ENCODE peak calls at places on chromosomes 6 and 20, in eight cellular contexts. J, K, N, M, Z, X, O and V are unnamed samples.

GRCh38 chr6:125984311-125984710 is 2.0 kb upstream of the TRMT11 start:
- DNase-seq in J (no peak), K (no peak), N (no peak), M (no peak), Z (no peak), X (no peak), O (no peak), V (peak)

GRCh38 chr6:14983599-14984296 is 262.1 kb upstream of the JARID2 start:
- DNase-seq in J (no peak), K (no peak), N (no peak), M (no peak), Z (no peak), X (no peak), O (no peak), V (no peak)

GRCh38 chr6:40573221-40573620 is 13.9 kb downstream of the LRFN2 start:
- DNase-seq in J (no peak), K (no peak), N (no peak), M (peak), Z (no peak), X (no peak), O (no peak), V (no peak)

GRCh38 chr6:37456816-37457560 is 24.0 kb downstream of the CMTR1 start:
- DNase-seq in J (no peak), K (peak), N (no peak), M (no peak), Z (no peak), X (no peak), O (no peak), V (peak)

GRCh38 chr6:163837681-163838431 is 423.3 kb downstream of the QKI start:
- DNase-seq in J (no peak), K (no peak), N (peak), M (no peak), Z (no peak), X (peak), O (no peak), V (no peak)

GRCh38 chr6:36829919-36830544 is 9.2 kb downstream of the CPNE5 start:
- DNase-seq in J (peak), K (no peak), N (no peak), M (no peak), Z (no peak), X (no peak), O (no peak), V (no peak)

GRCh38 chr20:62791301-62792181 is 4.7 kb upstream of the MRGBP start:
- DNase-seq in J (peak), K (peak), N (peak), M (peak), Z (peak), X (no peak), O (no peak), V (no peak)

GRCh38 chr20:63054695-63055240 is 48.0 kb upstream of the BHLHE23 start:
- DNase-seq in J (no peak), K (no peak), N (no peak), M (no peak), Z (no peak), X (peak), O (no peak), V (no peak)

GRCh38 chr6:71410681-71411080 is 122.1 kb downstream of the OGFRL1 start:
- DNase-seq in J (no peak), K (no peak), N (no peak), M (no peak), Z (no peak), X (no peak), O (no peak), V (no peak)

GRCh38 chr6:28543671-28544131 is 18.0 kb downstream of the GPX5 start:
- DNase-seq in J (no peak), K (no peak), N (peak), M (peak), Z (no peak), X (no peak), O (no peak), V (no peak)

GRCh38 chr6:44065443-44066115 is 61.7 kb downstream of the MRPL14 start:
- DNase-seq in J (no peak), K (no peak), N (no peak), M (no peak), Z (no peak), X (no peak), O (no peak), V (no peak)

GRCh38 chr6:167827588-167828324 is 1.0 kb downstream of the AFDN start:
- DNase-seq in J (peak), K (no peak), N (peak), M (peak), Z (peak), X (peak), O (no peak), V (no peak)

GRCh38 chr20:51190783-51191180 is 167.9 kb upstream of the KCNG1 start:
- DNase-seq in J (no peak), K (no peak), N (peak), M (no peak), Z (no peak), X (no peak), O (no peak), V (no peak)

GRCh38 chr6:152943260-152943897 is 39.5 kb downstream of the FBXO5 start:
- DNase-seq in J (no peak), K (no peak), N (no peak), M (no peak), Z (no peak), X (no peak), O (no peak), V (no peak)

GRCh38 chr6:95693108-95693507 is 115.8 kb downstream of the MANEA start:
- DNase-seq in J (no peak), K (no peak), N (peak), M (peak), Z (no peak), X (no peak), O (no peak), V (no peak)

GRCh38 chr20:15799871-15800270 is 773.4 kb downstream of the KIF16B start:
- DNase-seq in J (no peak), K (peak), N (no peak), M (no peak), Z (no peak), X (no peak), O (no peak), V (no peak)

GRCh38 chr20:53071833-53072232 is 99.7 kb downstream of the TSHZ2 start:
- DNase-seq in J (no peak), K (no peak), N (no peak), M (no peak), Z (no peak), X (no peak), O (no peak), V (no peak)

GRCh38 chr6:84508334-84508733 is 256.1 kb downstream of the TBX18 start:
- DNase-seq in J (no peak), K (no peak), N (no peak), M (no peak), Z (no peak), X (no peak), O (no peak), V (no peak)

GRCh38 chr20:57250607-57251343 is 15.7 kb downstream of the BMP7 start:
- DNase-seq in J (no peak), K (no peak), N (no peak), M (peak), Z (no peak), X (no peak), O (no peak), V (no peak)

GRCh38 chr6:75279418-75279817 is 5.2 kb downstream of the TMEM30A start:
- DNase-seq in J (no peak), K (no peak), N (no peak), M (no peak), Z (no peak), X (no peak), O (no peak), V (no peak)

GRCh38 chr6:7566617-7567173 is 23.3 kb upstream of the SNRNP48 start:
- DNase-seq in J (no peak), K (no peak), N (no peak), M (no peak), Z (no peak), X (no peak), O (no peak), V (no peak)
- TF ChIP-seq CTCF in J (no peak), K (no peak), N (no peak), M (no peak), Z (no peak), X (no peak), O (no peak), V (no peak)

GRCh38 chr20:9353180-9353915 is 161.0 kb upstream of the LAMP5 start:
- DNase-seq in J (no peak), K (no peak), N (no peak), M (no peak), Z (no peak), X (no peak), O (no peak), V (no peak)
- TF ChIP-seq CTCF in J (no peak), K (peak), N (no peak), M (no peak), Z (no peak), X (no peak), O (no peak), V (no peak)

DNA sequence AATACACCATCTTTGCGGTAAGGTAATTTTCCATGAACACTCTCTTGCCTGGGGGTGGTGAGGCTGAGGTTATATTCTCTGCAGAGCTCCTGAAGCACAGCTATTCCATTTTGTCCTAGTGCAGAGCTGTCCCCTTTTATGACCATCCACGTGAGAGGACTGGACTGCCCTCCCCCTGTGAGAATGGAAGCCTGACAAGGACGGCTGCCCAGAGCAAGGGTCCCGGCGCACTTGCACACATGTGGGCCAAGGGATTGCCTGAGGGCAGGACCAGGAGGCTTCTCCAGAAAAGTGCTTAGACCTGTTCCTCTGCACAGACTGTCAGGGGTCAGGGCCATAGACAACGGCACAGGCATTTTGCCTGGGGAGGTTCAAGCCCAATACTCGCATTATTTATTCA is 48.2 kb downstream of the SLC22A23 start:
- DNase-seq in J (no peak), K (no peak), N (no peak), M (no peak), Z (no peak), X (no peak), O (no peak), V (no peak)
- TF ChIP-seq CTCF in J (no peak), K (no peak), N (no peak), M (no peak), Z (no peak), X (no peak), O (no peak), V (no peak)

GRCh38 chr20:41342474-41343464 is 2.1 kb downstream of the LPIN3 start:
- DNase-seq in J (no peak), K (no peak), N (no peak), M (no peak), Z (no peak), X (no peak), O (no peak), V (no peak)

GRCh38 chr20:41344477-41344876 is 3.9 kb downstream of the LPIN3 start:
- DNase-seq in J (no peak), K (no peak), N (no peak), M (no peak), Z (no peak), X (peak), O (no peak), V (no peak)

GRCh38 chr20:41339957-41340326 is 679 bp upstream of the LPIN3 start:
- DNase-seq in J (peak), K (no peak), N (peak), M (peak), Z (peak), X (peak), O (no peak), V (no peak)

GRCh38 chr20:41336711-41337492 is 3.7 kb upstream of the LPIN3 start:
- DNase-seq in J (no peak), K (no peak), N (no peak), M (no peak), Z (no peak), X (no peak), O (no peak), V (no peak)

GRCh38 chr20:41340327-41341055 is at the start of gene LPIN3:
- DNase-seq in J (peak), K (peak), N (peak), M (peak), Z (peak), X (peak), O (no peak), V (no peak)
- TF ChIP-seq CTCF in J (no peak), K (peak), N (peak), M (no peak), Z (no peak), X (peak), O (no peak), V (peak)

DNA sequence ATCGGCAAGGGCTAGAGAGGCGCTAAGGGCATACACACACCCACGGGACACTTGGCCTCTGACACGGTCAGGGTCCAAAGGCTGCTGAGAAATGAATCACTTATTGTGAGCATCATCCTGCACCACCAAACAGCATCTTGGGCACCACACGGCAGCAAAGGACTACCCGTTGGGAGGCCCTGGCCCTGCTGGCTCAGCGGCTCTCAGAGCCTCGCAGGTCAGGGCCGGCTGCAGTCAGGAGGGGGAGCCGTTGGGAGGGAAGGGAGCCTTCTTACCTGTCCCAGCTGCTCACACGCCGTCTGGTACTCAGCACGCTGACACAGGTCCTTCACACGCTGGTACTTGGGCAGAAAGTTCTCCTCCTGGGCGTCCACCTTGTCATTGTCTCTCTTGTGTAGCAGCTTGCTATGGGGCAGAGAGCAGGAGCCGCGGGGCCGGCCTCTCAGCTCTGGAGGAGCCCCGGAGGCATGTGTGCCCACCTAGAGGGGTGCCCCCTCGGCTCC is 109.0 kb downstream of the SULF2 start:
- DNase-seq in J (no peak), K (no peak), N (no peak), M (no peak), Z (no peak), X (peak), O (no peak), V (no peak)
- TF ChIP-seq CTCF in J (no peak), K (no peak), N (no peak), M (no peak), Z (peak), X (no peak), O (no peak), V (no peak)

GRCh38 chr20:46022411-46023147 is 6.4 kb upstream of the SLC12A5 start:
- DNase-seq in J (peak), K (no peak), N (peak), M (peak), Z (no peak), X (no peak), O (no peak), V (no peak)

GRCh38 chr20:46023999-46024398 is 5.0 kb upstream of the SLC12A5 start:
- DNase-seq in J (no peak), K (no peak), N (no peak), M (no peak), Z (no peak), X (no peak), O (no peak), V (no peak)

GRCh38 chr20:46023148-46023484 is 5.9 kb upstream of the SLC12A5 start:
- DNase-seq in J (no peak), K (no peak), N (no peak), M (no peak), Z (no peak), X (no peak), O (no peak), V (no peak)

GRCh38 chr20:46020515-46020914 is 8.5 kb upstream of the SLC12A5 start:
- DNase-seq in J (no peak), K (no peak), N (no peak), M (no peak), Z (no peak), X (no peak), O (no peak), V (no peak)

DNA sequence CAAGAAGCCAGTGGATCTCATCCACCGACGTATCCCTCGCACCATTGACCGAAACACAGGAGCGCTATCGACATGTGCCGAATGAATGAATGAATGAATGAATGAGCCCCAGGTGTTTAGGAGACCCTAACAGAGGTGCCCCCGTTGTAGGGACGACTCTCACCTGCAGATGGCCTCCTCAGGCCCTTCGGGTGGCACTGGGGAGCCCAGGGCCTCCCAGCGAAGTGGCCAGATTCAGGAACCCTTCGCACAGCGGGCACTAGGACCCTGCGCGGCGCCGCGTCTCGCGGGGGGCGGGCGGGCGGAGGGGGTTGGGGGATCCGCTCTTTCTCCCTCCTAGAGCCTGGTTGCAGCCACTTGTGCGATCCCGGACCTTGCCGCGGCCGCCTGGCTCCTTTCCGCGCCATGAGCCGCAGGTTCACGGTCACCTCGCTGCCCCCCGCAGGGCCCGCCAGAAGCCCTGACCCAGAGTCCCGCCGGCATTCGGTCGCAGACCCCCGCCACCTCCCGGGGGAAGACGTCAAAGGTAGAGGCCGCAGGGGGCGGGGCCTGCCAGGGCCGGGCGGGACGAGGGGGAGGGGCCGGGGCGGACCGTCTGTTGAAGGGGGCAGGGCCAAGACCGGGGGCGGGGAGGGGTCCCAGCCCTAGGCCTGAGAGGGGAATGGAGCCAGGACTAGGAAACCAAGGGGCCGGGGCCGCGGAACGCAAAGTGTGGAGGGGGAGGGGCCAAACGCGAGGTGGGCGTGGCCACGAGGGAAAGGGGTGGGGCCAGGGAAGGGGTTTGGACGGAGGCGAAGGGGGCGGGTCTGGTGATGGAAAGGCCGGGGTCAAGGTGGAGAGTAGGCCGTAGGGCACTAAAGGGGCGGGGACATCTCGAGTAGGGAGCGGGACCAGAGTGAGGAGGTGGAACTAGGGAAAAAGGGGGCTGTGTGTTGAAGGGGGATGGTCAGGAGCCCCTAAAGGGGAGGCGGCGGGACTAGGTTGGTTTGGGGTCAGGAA is 7.4 kb upstream of the SLC12A5 start:
- DNase-seq in J (peak), K (no peak), N (peak), M (peak), Z (peak), X (peak), O (no peak), V (no peak)
- TF ChIP-seq CTCF in J (no peak), K (no peak), N (no peak), M (no peak), Z (no peak), X (no peak), O (no peak), V (no peak)